ENCODE peak calls at places on chromosome 11, in five cellular contexts. V is psoas muscle; Y is activated CD8-positive, alpha-beta T cell treated with anti-CD3 and anti-CD28 coated beads for 36 hours; L is pancreas; P is transverse colon. K is an unnamed sample.

GRCh38 chr11:33857924-33858323 is 34.0 kb downstream of the LMO2 start:
- DNase-seq in P (peak; percentile 74), L (peak; percentile 89), V (peak; percentile 75), Y (peak; percentile 86), K (peak; percentile 69)

GRCh38 chr11:130437848-130438247 is 9.4 kb upstream of the ADAMTS8 start:
- DNase-seq in Y (no peak), V (no peak), P (no peak), L (no peak), K (no peak)

GRCh38 chr11:68212421-68213134 is 518 bp downstream of the KMT5B start:
- DNase-seq in V (peak; percentile 78), L (peak; percentile 82), P (peak; percentile 80), Y (peak; percentile 73), K (peak; percentile 89)

GRCh38 chr11:11975201-11976092 is 33.0 kb downstream of the DKK3 start:
- DNase-seq in P (no peak), Y (no peak), L (no peak), V (no peak), K (no peak)

GRCh38 chr11:67382481-67383136 is 9.2 kb upstream of the RAD9A start:
- DNase-seq in P (peak; percentile 89), Y (peak; percentile 90), L (peak; percentile 89), V (peak; percentile 80), K (peak; percentile 84)

GRCh38 chr11:11215944-11216343 is 137.1 kb downstream of the CSNK2A3 start:
- DNase-seq in V (no peak), Y (no peak), L (no peak), P (no peak), K (no peak)

GRCh38 chr11:33942954-33943353 is 51.1 kb upstream of the LMO2 start:
- DNase-seq in P (no peak), Y (no peak), V (peak; percentile 60), L (no peak), K (peak; percentile 61)

GRCh38 chr11:71302534-71302909 is 50.1 kb upstream of the SHANK2 start:
- DNase-seq in Y (no peak), P (no peak), V (no peak), L (peak; percentile 2), K (no peak)

GRCh38 chr11:102256251-102256650 is 61.0 kb upstream of the BIRC3 start:
- DNase-seq in V (no peak), Y (no peak), P (no peak), L (no peak), K (no peak)

GRCh38 chr11:116072133-116072532 is 567.9 kb upstream of the CADM1 start:
- DNase-seq in Y (no peak), L (no peak), P (no peak), V (no peak), K (no peak)

GRCh38 chr11:27161071-27161470 is 120.5 kb downstream of the BBOX1 start:
- DNase-seq in Y (no peak), V (no peak), L (no peak), P (no peak), K (no peak)

GRCh38 chr11:108115495-108116140 is 5.7 kb upstream of the ACAT1 start:
- DNase-seq in L (peak; percentile 93), Y (no peak), V (peak; percentile 83), P (peak; percentile 73), K (no peak)

DNA sequence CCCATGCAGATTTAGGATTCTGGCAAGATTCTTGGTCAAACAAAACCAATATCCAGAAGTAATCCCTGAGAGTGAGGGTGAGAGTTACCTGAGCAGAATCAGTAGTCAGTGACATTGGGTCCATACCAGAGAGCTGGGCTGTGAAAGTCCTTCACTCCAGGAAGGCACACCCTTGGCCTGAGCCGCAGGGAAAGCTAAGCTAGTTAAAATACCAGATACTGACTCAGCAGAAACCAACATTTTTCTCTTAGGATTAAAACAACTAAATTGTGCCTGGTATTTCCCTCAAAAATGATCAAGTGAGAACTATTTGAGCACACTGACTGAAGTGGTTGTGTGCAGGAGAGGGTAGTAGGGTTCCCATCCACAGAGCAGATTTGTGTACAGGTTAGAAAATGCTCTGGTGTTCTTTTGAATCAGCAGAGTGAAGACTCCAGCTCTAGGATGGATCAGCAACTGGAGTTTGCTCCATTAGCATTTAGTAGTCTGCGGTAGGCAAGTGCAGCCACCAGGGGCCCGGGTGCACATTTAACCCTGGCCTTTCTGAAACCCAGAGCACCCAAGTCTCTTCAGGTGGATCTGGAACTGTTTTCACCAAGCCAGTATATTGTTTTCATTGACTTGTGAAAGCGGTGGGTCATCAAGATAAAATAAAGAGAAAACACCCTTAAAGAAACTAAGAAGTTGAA is 100.7 kb upstream of the CLPB start:
- DNase-seq in V (no peak), L (no peak), Y (no peak), P (no peak), K (no peak)
- TF ChIP-seq CTCF in V (no peak), L (no peak), Y (no peak), P (no peak), K (no peak)

GRCh38 chr11:78202733-78203167 is 14.0 kb downstream of the USP35 start:
- DNase-seq in P (no peak), L (no peak), V (no peak), Y (peak; percentile 61), K (no peak)
- TF ChIP-seq CTCF in P (no peak), L (no peak), V (no peak), Y (no peak), K (no peak)

GRCh38 chr11:65546217-65546958 is 11.8 kb downstream of the LTBP3 start:
- DNase-seq in Y (peak; percentile 98), V (peak; percentile 79), L (peak; percentile 99), P (peak; percentile 99), K (peak; percentile 99)
- TF ChIP-seq CTCF in Y (no peak), V (no peak), L (no peak), P (no peak), K (no peak)

GRCh38 chr11:99814738-99815137 is 794.0 kb downstream of the CNTN5 start:
- DNase-seq in V (no peak), Y (no peak), P (no peak), L (no peak), K (no peak)
- TF ChIP-seq CTCF in V (no peak), Y (no peak), P (no peak), L (no peak), K (no peak)

GRCh38 chr11:70067591-70068341 is 10.4 kb upstream of the ANO1 start:
- DNase-seq in L (no peak), P (no peak), Y (no peak), V (no peak), K (no peak)
- TF ChIP-seq CTCF in L (no peak), P (no peak), Y (no peak), V (no peak), K (no peak)

GRCh38 chr11:88420165-88420781 is 82.7 kb upstream of the CTSC start:
- DNase-seq in V (peak; percentile 30), L (no peak), P (no peak), Y (no peak), K (no peak)

GRCh38 chr11:88415495-88415894 is 78.0 kb upstream of the CTSC start:
- DNase-seq in V (no peak), P (no peak), Y (no peak), L (no peak), K (no peak)

GRCh38 chr11:88414981-88415391 is 77.5 kb upstream of the CTSC start:
- DNase-seq in V (no peak), L (no peak), Y (peak; percentile 60), P (no peak), K (no peak)

GRCh38 chr11:88421530-88421929 is 84.0 kb upstream of the CTSC start:
- DNase-seq in Y (peak; percentile 76), V (no peak), P (no peak), L (no peak), K (peak; percentile 34)

DNA sequence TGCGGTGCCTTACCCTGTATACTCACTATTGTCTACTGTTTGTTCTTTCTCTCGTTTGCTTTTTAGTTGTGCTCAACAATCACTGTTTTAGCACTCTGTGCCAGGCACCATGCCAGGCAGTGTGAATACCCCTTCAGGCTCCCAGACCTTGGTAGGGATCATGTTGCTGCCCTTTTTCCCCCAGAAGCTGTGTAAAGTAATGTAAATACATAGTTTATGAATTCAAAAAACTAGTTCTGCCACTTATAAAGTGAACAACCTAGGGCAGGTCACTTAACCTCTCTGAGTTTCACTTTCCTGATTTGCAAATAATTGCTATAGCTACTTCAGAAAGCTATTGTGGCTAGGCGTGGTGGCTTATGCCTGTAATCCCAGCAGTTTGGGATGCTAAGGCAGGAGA is 81.0 kb upstream of the CTSC start:
- DNase-seq in P (no peak), L (no peak), Y (no peak), V (no peak), K (no peak)
- TF ChIP-seq CTCF in P (no peak), L (no peak), Y (no peak), V (no peak), K (no peak)

DNA sequence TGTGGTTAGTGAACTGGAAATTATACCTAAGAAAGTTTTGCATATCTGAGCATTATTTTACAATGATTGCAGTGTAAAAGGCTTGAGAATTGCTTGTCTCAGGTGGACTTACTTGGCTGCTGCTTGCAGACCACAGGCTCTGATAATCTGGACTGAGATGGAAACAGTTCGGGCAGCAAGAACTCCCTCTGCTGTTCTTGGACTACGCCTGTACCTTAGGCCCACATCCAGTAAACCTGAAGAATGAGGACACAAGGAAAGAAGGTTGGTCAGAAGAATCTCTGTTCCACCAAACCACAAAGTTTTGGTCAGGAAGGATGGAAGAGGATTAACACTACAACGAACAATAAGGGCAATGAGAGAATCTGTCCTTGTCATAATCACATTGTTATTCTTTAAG is 80.1 kb downstream of the C2CD3 start:
- DNase-seq in P (no peak), V (no peak), L (no peak), Y (no peak), K (no peak)
- TF ChIP-seq CTCF in P (no peak), V (peak; percentile 46), L (no peak), Y (no peak), K (peak; percentile 42)

GRCh38 chr11:73330569-73331093 is 22.6 kb downstream of the ARHGEF17 start:
- DNase-seq in V (no peak), L (no peak), P (no peak), Y (no peak), K (no peak)
- TF ChIP-seq CTCF in V (no peak), L (no peak), P (peak; percentile 3), Y (no peak), K (peak; percentile 36)

DNA sequence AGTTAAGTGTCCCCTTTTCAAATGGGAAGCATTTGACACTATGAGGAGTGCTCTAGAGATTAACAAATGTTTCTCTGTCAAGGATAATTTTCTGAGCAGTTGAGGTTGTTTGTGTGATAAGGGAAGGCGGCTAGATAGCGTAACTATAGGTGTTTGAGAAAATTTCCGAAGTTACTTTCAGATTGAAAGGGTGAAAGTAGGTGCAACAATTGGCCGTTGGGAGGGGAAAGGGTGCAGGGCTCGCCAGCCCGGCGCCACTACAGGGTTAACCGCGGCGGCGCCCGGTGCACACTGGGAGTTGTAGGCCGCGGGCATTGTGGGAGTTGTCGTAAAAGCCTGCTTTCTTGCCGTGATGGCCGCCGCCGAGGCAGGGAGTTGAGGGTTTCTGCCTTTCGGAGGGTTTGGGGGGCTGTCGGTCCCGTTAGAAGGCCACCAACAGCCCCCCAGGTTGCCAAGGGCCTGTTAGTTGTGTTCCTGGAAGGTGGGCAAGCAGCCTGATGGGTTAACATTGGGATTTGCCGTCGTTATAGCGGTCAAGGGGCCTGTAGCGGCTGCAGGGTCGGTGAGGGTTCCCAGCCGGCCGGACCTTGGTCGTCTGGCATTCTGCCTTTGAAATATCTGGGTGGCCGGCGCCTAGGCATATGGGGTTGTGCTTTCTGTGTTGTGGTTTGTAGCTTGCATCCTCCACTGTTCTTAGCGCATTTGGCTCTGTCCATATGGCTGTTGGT is 36.5 kb upstream of the HSD17B12 start:
- DNase-seq in L (peak; percentile 92), Y (peak; percentile 94), V (peak; percentile 89), P (peak; percentile 89), K (peak; percentile 88)
- TF ChIP-seq CTCF in L (no peak), Y (no peak), V (no peak), P (no peak), K (peak; percentile 18)

K was measured in GM13977.